ENCODE peak calls at places on chromosomes 2 and 18, in nine cellular contexts. C is T-helper 9 cell; B is fibroblast of the conjunctiva; Z is right atrium auricular region; U is NCI-H2107; X is stimulated activated CD8-positive, alpha-beta memory T cell treated with anti-CD3 and anti-CD28 coated beads, Interleukin-4, amount 100 ng/mL, for 1 hour; N is A549; F is endothelial cell of umbilical vein; Q is BE2C. D is an unnamed sample.

GRCh38 chr2:45890819-45891218 is 239.3 kb downstream of the PRKCE start:
- DNase-seq in C (no peak), X (no peak), U (peak; percentile 34), Q (no peak), N (no peak), Z (no peak), F (no peak), B (no peak), D (no peak)

GRCh38 chr2:221372156-221372870 is 199.8 kb downstream of the EPHA4 start:
- DNase-seq in N (no peak), X (no peak), Z (no peak), U (no peak), B (no peak), F (peak; percentile 10), Q (no peak), C (no peak), D (no peak)

GRCh38 chr2:61946661-61947060 is 41.2 kb downstream of the COMMD1 start:
- DNase-seq in Q (no peak), Z (no peak), U (no peak), C (no peak), N (no peak), F (peak; percentile 10), B (no peak), X (no peak), D (no peak)

GRCh38 chr2:212609499-212609898 is 70.9 kb upstream of the ERBB4 start:
- DNase-seq in C (no peak), F (no peak), Q (no peak), U (no peak), B (no peak), N (no peak), X (no peak), Z (no peak), D (no peak)

GRCh38 chr2:64260817-64261216 is 116.6 kb upstream of the PELI1 start:
- DNase-seq in Z (peak; percentile 75), N (no peak), B (no peak), C (no peak), U (no peak), F (peak; percentile 82), X (no peak), Q (no peak), D (no peak)

GRCh38 chr2:239383036-239383795 is 17.6 kb downstream of the HDAC4 start:
- DNase-seq in Q (peak; percentile 3), X (no peak), N (no peak), U (no peak), B (no peak), F (no peak), C (no peak), Z (no peak), D (no peak)

GRCh38 chr18:13217466-13217961 is 1.0 kb upstream of the LDLRAD4 start:
- DNase-seq in U (no peak), F (peak; percentile 47), N (no peak), C (peak; percentile 47), B (no peak), Z (peak; percentile 78), Q (peak; percentile 49), X (no peak), D (no peak)

GRCh38 chr18:50748243-50749229 is 71.3 kb downstream of the MRO start:
- DNase-seq in U (no peak), B (no peak), F (no peak), Z (peak; percentile 47), X (no peak), Q (no peak), C (no peak), N (no peak), D (no peak)

GRCh38 chr2:101983928-101984327 is 7.8 kb upstream of the IL1R2 start:
- DNase-seq in U (no peak), C (no peak), X (no peak), B (no peak), Q (no peak), N (peak; percentile 18), F (peak; percentile 16), Z (no peak), D (no peak)

GRCh38 chr2:112682101-112682500 is 36.4 kb downstream of the SLC20A1 start:
- DNase-seq in U (no peak), F (no peak), Z (no peak), N (no peak), Q (no peak), X (no peak), C (no peak), B (no peak), D (no peak)

GRCh38 chr18:23528580-23529472 is 25.5 kb downstream of the RMC1 start:
- DNase-seq in F (no peak), B (peak; percentile 30), N (no peak), Z (peak; percentile 71), Q (no peak), X (no peak), C (no peak), U (no peak), D (no peak)

GRCh38 chr18:7946724-7947377 is 379.7 kb downstream of the PTPRM start:
- DNase-seq in U (peak; percentile 4), N (peak; percentile 14), X (no peak), Z (no peak), F (peak; percentile 72), B (peak; percentile 77), Q (no peak), C (no peak), D (no peak)

GRCh38 chr2:227163998-227164744 is at the start of the genes COL4A3 and COL4A4:
- DNase-seq in U (no peak), X (no peak), C (no peak), F (no peak), Q (no peak), Z (peak; percentile 69), B (no peak), N (peak; percentile 51), D (no peak)

GRCh38 chr2:206531996-206532543 is 88.7 kb downstream of the ADAM23 start:
- DNase-seq in Q (peak; percentile 7), N (no peak), B (no peak), X (no peak), U (no peak), F (no peak), C (no peak), Z (no peak), D (no peak)

GRCh38 chr2:10269711-10270610 is 32.7 kb upstream of the HPCAL1 start:
- DNase-seq in X (no peak), F (no peak), B (no peak), C (no peak), Q (no peak), U (no peak), N (no peak), Z (no peak), D (no peak)

GRCh38 chr18:36188912-36189311 is 1.6 kb downstream of the MOCOS start:
- DNase-seq in C (no peak), B (no peak), N (no peak), F (no peak), X (no peak), U (no peak), Q (no peak), Z (no peak), D (no peak)

GRCh38 chr2:147223119-147223518 is 621.7 kb upstream of the ACVR2A start:
- DNase-seq in Q (no peak), F (no peak), U (no peak), Z (no peak), X (no peak), C (no peak), B (no peak), N (no peak), D (no peak)

GRCh38 chr2:158953926-158954763 is 14.3 kb upstream of the TANC1 start:
- DNase-seq in B (peak; percentile 84), C (peak; percentile 5), Q (peak; percentile 81), Z (peak; percentile 85), U (peak; percentile 81), N (peak; percentile 32), F (peak; percentile 91), X (no peak), D (peak; percentile 55)

GRCh38 chr2:170493698-170494097 is 221.4 kb upstream of the SP5 start:
- DNase-seq in Q (no peak), F (no peak), X (no peak), N (no peak), U (no peak), Z (no peak), C (no peak), B (no peak), D (peak; percentile 46)

GRCh38 chr2:172429351-172429968 is 2.1 kb downstream of the ITGA6 start:
- DNase-seq in B (no peak), Q (no peak), X (no peak), C (no peak), F (no peak), U (no peak), Z (no peak), N (no peak), D (no peak)

GRCh38 chr2:33212151-33212550 is 264.3 kb upstream of the RASGRP3 start:
- DNase-seq in U (no peak), X (no peak), Z (peak; percentile 66), F (peak; percentile 91), B (peak; percentile 86), C (no peak), Q (no peak), N (peak; percentile 46), D (no peak)

GRCh38 chr2:63058742-63059433 is 8.3 kb downstream of the OTX1 start:
- DNase-seq in U (no peak), X (no peak), N (no peak), Z (no peak), Q (no peak), F (no peak), B (no peak), C (no peak), D (no peak)

GRCh38 chr18:13235326-13235937 is 16.9 kb downstream of the LDLRAD4 start:
- DNase-seq in C (no peak), F (peak; percentile 30), U (no peak), Z (peak; percentile 55), X (no peak), B (no peak), N (no peak), Q (no peak), D (no peak)

GRCh38 chr2:201618744-201619654 is 24.3 kb downstream of the TMEM237 start:
- DNase-seq in X (no peak), C (no peak), B (peak; percentile 49), Z (peak; percentile 74), Q (no peak), F (peak; percentile 65), N (no peak), U (no peak), D (no peak)

D was measured in retinal pigment epithelial cell.